ENCODE peak calls at places on chromosome 21, in six cellular contexts. O is neural crest cell, X is tibial nerve, T is pancreas, R is PC-3, U is lower lobe of right lung. K is an unnamed sample.

GRCh38 chr21:38282921-38283320 is 26.1 kb downstream of the KCNJ15 start:
- DNase-seq in O (no peak), T (no peak), R (no peak), X (no peak), U (no peak), K (no peak)

GRCh38 chr21:33789697-33790096 is 125.9 kb downstream of the ATP5PO start:
- DNase-seq in T (no peak), R (no peak), U (no peak), O (no peak), X (no peak), K (no peak)

GRCh38 chr21:45410151-45410864 is 5.3 kb downstream of the COL18A1 start:
- DNase-seq in O (no peak), R (no peak), U (no peak), T (peak; percentile 53), X (no peak), K (no peak)

GRCh38 chr21:35226960-35227741 is 178.0 kb upstream of the RUNX1 start:
- DNase-seq in O (no peak), R (no peak), U (no peak), X (no peak), T (no peak), K (no peak)

GRCh38 chr21:45613396-45613795 is 30.1 kb upstream of the PCBP3 start:
- DNase-seq in X (no peak), U (no peak), T (no peak), O (no peak), R (no peak), K (no peak)

GRCh38 chr21:44704636-44705001 is 6.8 kb downstream of the TSPEAR start:
- DNase-seq in T (no peak), O (no peak), R (no peak), X (no peak), U (no peak), K (no peak)

GRCh38 chr21:35083246-35083645 is 34.1 kb upstream of the RUNX1 start:
- DNase-seq in T (no peak), X (no peak), U (no peak), R (no peak), O (no peak), K (no peak)

GRCh38 chr21:46098303-46099141 is 610 bp downstream of the COL6A2 start:
- DNase-seq in U (peak; percentile 43), T (peak; percentile 67), O (no peak), X (no peak), R (no peak), K (peak; percentile 20)

GRCh38 chr21:32515869-32516268 is 69.5 kb downstream of the TCP10L start:
- DNase-seq in O (no peak), U (no peak), R (no peak), T (no peak), X (no peak), K (no peak)

GRCh38 chr21:45244799-45245340 is 42.8 kb downstream of the POFUT2 start:
- DNase-seq in O (no peak), U (no peak), T (no peak), X (no peak), R (no peak), K (no peak)

GRCh38 chr21:32386195-32386870 is 6.5 kb downstream of the URB1 start:
- DNase-seq in R (no peak), T (no peak), U (no peak), X (no peak), O (no peak), K (no peak)

GRCh38 chr21:45641480-45642035 is 2.0 kb upstream of the PCBP3 start:
- DNase-seq in T (peak; percentile 66), R (no peak), U (no peak), O (no peak), X (no peak), K (no peak)

GRCh38 chr21:45809421-45809820 is 165.9 kb downstream of the PCBP3 start:
- DNase-seq in T (peak; percentile 33), O (no peak), R (no peak), U (no peak), X (no peak), K (no peak)

GRCh38 chr21:44761011-44761729 is 40.5 kb downstream of the UBE2G2 start:
- DNase-seq in R (peak; percentile 39), T (no peak), O (no peak), U (no peak), X (no peak), K (no peak)

GRCh38 chr21:21290751-21291150 is 292.5 kb downstream of the NCAM2 start:
- DNase-seq in U (no peak), X (no peak), T (no peak), O (no peak), R (no peak), K (no peak)

GRCh38 chr21:44925027-44925755 is 4.5 kb upstream of the ITGB2 start:
- DNase-seq in U (peak; percentile 14), T (no peak), O (no peak), R (peak; percentile 45), X (no peak), K (no peak)

GRCh38 chr21:44752701-44753235 is 41.4 kb upstream of the TSPEAR start:
- DNase-seq in U (no peak), O (no peak), T (no peak), R (peak; percentile 98), X (no peak), K (no peak)

GRCh38 chr21:44687671-44688070 is 5.7 kb upstream of the KRTAP12-1 start:
- DNase-seq in X (no peak), U (no peak), O (no peak), R (no peak), T (no peak), K (no peak)

GRCh38 chr21:42737969-42738590 is 84.7 kb downstream of the PDE9A start:
- DNase-seq in X (no peak), U (peak; percentile 76), R (no peak), O (no peak), T (no peak), K (no peak)

GRCh38 chr21:32803651-32804050 is 32.1 kb upstream of the PAXBP1 start:
- DNase-seq in T (no peak), X (no peak), U (no peak), O (no peak), R (no peak), K (no peak)

GRCh38 chr21:38879912-38880577 is 74.3 kb downstream of the ETS2 start:
- DNase-seq in X (no peak), O (no peak), R (no peak), T (no peak), U (no peak), K (no peak)

GRCh38 chr21:35319684-35320083 is 270.6 kb upstream of the RUNX1 start:
- DNase-seq in X (no peak), R (peak; percentile 12), T (no peak), O (no peak), U (no peak), K (no peak)

GRCh38 chr21:16770279-16770678 is 742.6 kb upstream of the CXADR start:
- DNase-seq in X (no peak), O (no peak), R (no peak), T (no peak), U (no peak), K (no peak)
- TF ChIP-seq CTCF in X (no peak), O (no peak), R (no peak), T (no peak), U (no peak), K (no peak)

DNA sequence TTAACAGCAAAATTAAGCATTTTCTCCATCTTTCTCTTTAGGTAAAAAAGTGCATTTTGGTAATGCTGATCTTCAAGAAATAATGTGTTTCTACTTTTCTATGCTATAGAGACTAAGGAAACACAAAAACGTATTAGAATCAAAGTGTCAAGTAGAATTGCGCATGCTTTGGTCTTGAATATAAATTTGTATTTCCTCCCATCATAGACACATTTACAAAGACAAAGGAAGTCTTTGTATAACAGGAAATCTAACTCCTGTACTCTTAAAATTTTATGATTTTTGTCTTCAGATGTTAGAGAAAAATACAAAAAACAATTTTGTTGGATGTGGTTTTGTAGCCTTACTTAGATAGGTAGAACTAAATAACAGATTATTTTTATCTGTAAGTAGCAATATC is 1299.4 kb downstream of the NCAM2 start:
- DNase-seq in R (no peak), U (no peak), O (no peak), X (no peak), T (no peak), K (no peak)
- TF ChIP-seq CTCF in R (no peak), U (no peak), O (no peak), X (no peak), T (no peak), K (no peak)

GRCh38 chr21:28283652-28284490 is 708.8 kb downstream of the LTN1 start:
- DNase-seq in O (no peak), U (no peak), R (peak; percentile 34), T (no peak), X (no peak), K (no peak)
- TF ChIP-seq CTCF in O (no peak), U (no peak), R (no peak), T (no peak), X (no peak), K (no peak)

GRCh38 chr21:36544545-36544944 is 64.6 kb upstream of the CLDN14 start:
- DNase-seq in R (no peak), U (no peak), X (no peak), O (no peak), T (no peak), K (no peak)
- TF ChIP-seq CTCF in R (no peak), U (no peak), X (no peak), O (no peak), T (no peak), K (no peak)

GRCh38 chr21:41043008-41043407 is 125.0 kb upstream of the BACE2 start:
- DNase-seq in U (no peak), O (no peak), T (no peak), X (no peak), R (peak; percentile 11), K (no peak)
- TF ChIP-seq CTCF in U (peak; percentile 22), O (peak; percentile 31), T (no peak), X (no peak), R (peak; percentile 46), K (peak; percentile 0)

K was measured in natural killer cell.